ENCODE peak calls at places on chromosomes 7 and 10, in four cellular contexts. One of them, this sample, is unnamed.

GRCh38 chr7:27066148-27066547 is 29.7 kb downstream of the HOXA1 start:
- DNase-seq in H1: no peak
- DNase-seq in HepG2: no peak
- DNase-seq in HCT116: no peak
- DNase-seq in this sample: no peak

GRCh38 chr7:94303736-94304135 is 91.0 kb upstream of the COL1A2 start:
- DNase-seq in H1: no peak
- DNase-seq in HepG2: no peak
- DNase-seq in HCT116: no peak
- DNase-seq in this sample: peak; percentile 32

GRCh38 chr7:156127166-156128134 is 315.2 kb upstream of the SHH start:
- DNase-seq in H1: peak; percentile 15
- DNase-seq in HepG2: no peak
- DNase-seq in HCT116: no peak
- DNase-seq in this sample: no peak

GRCh38 chr7:36408589-36408988 is 18.9 kb downstream of the ANLN start:
- DNase-seq in HCT116: no peak
- DNase-seq in HepG2: no peak
- DNase-seq in H1: no peak
- DNase-seq in this sample: no peak

GRCh38 chr10:28367419-28367818 is 64.6 kb upstream of the MPP7 start:
- DNase-seq in HepG2: no peak
- DNase-seq in H1: no peak
- DNase-seq in HCT116: no peak
- DNase-seq in this sample: no peak

GRCh38 chr7:139679731-139680594 is 97.8 kb downstream of the HIPK2 start:
- DNase-seq in H1: no peak
- DNase-seq in HCT116: no peak
- DNase-seq in HepG2: peak; percentile 80
- DNase-seq in this sample: peak; percentile 81

GRCh38 chr7:9125246-9125645 is 691.8 kb downstream of the NXPH1 start:
- DNase-seq in H1: no peak
- DNase-seq in HCT116: no peak
- DNase-seq in HepG2: no peak
- DNase-seq in this sample: no peak

GRCh38 chr7:103075337-103075918 is 488 bp downstream of the ARMC10 start:
- DNase-seq in H1: peak; percentile 57
- DNase-seq in HepG2: peak; percentile 50
- DNase-seq in HCT116: no peak
- DNase-seq in this sample: peak; percentile 9

GRCh38 chr10:82942572-82943091 is 1067.6 kb downstream of the NRG3 start:
- DNase-seq in HepG2: no peak
- DNase-seq in HCT116: no peak
- DNase-seq in H1: no peak
- DNase-seq in this sample: no peak

GRCh38 chr7:95244616-95245015 is 79.7 kb downstream of the PON1 start:
- DNase-seq in H1: no peak
- DNase-seq in HepG2: no peak
- DNase-seq in HCT116: no peak
- DNase-seq in this sample: no peak

GRCh38 chr7:51278797-51279196 is 37.8 kb downstream of the COBL start:
- DNase-seq in H1: no peak
- DNase-seq in HCT116: no peak
- DNase-seq in HepG2: no peak
- DNase-seq in this sample: no peak

GRCh38 chr7:151381333-151382078 is 28.3 kb downstream of the WDR86 start:
- DNase-seq in H1: no peak
- DNase-seq in HepG2: no peak
- DNase-seq in HCT116: no peak
- DNase-seq in this sample: no peak

GRCh38 chr10:132577350-132578005 is 39.9 kb downstream of the INPP5A start:
- DNase-seq in H1: no peak
- DNase-seq in HCT116: no peak
- DNase-seq in HepG2: peak; percentile 32
- DNase-seq in this sample: no peak

GRCh38 chr10:109343293-109343692 is 580.0 kb downstream of the XPNPEP1 start:
- DNase-seq in HepG2: no peak
- DNase-seq in HCT116: no peak
- DNase-seq in H1: no peak
- DNase-seq in this sample: no peak

GRCh38 chr10:80274396-80275134 is 14.9 kb downstream of the MAT1A start:
- DNase-seq in HCT116: no peak
- DNase-seq in HepG2: no peak
- DNase-seq in H1: no peak
- DNase-seq in this sample: no peak

GRCh38 chr10:69362471-69362954 is 54.2 kb downstream of the TACR2 start:
- DNase-seq in HCT116: no peak
- DNase-seq in HepG2: no peak
- DNase-seq in H1: no peak
- DNase-seq in this sample: no peak

GRCh38 chr10:127565583-127565982 is 16.5 kb downstream of the NPS start:
- DNase-seq in H1: no peak
- DNase-seq in HCT116: no peak
- DNase-seq in HepG2: no peak
- DNase-seq in this sample: no peak

GRCh38 chr10:26488344-26488743 is 50.2 kb downstream of the APBB1IP start:
- DNase-seq in HepG2: no peak
- DNase-seq in HCT116: no peak
- DNase-seq in H1: no peak
- DNase-seq in this sample: no peak

GRCh38 chr10:132783865-132784581 is 1.9 kb downstream of the NKX6-2 start:
- DNase-seq in HepG2: no peak
- DNase-seq in H1: no peak
- DNase-seq in HCT116: no peak
- DNase-seq in this sample: no peak

GRCh38 chr7:81684513-81685262 is 85.2 kb downstream of the HGF start:
- DNase-seq in H1: no peak
- DNase-seq in HCT116: peak; percentile 95
- DNase-seq in HepG2: peak; percentile 53
- DNase-seq in this sample: no peak

GRCh38 chr10:29409241-29410051 is 120.6 kb downstream of the LYZL1 start:
- DNase-seq in HCT116: peak; percentile 43
- DNase-seq in H1: no peak
- DNase-seq in HepG2: peak; percentile 47
- DNase-seq in this sample: peak; percentile 53

GRCh38 chr7:99953649-99954048 is 22.2 kb downstream of the AZGP1 start:
- DNase-seq in HepG2: no peak
- DNase-seq in H1: no peak
- DNase-seq in HCT116: no peak
- DNase-seq in this sample: peak; percentile 84

GRCh38 chr7:119640861-119641260 is 632.1 kb upstream of the KCND2 start:
- DNase-seq in HepG2: no peak
- DNase-seq in HCT116: no peak
- DNase-seq in H1: no peak
- DNase-seq in this sample: no peak

GRCh38 chr7:43906327-43907010 is at the start of gene URGCP:
- DNase-seq in H1: no peak
- DNase-seq in HCT116: no peak
- DNase-seq in HepG2: no peak
- DNase-seq in this sample: peak; percentile 89

GRCh38 chr10:79073784-79074432 is 5.1 kb downstream of the ZMIZ1 start:
- DNase-seq in HepG2: peak; percentile 61
- DNase-seq in HCT116: no peak
- DNase-seq in H1: no peak
- DNase-seq in this sample: no peak

GRCh38 chr10:64430690-64431323 is 909.6 kb downstream of the REEP3 start:
- DNase-seq in H1: peak; percentile 54
- DNase-seq in HepG2: peak; percentile 5
- DNase-seq in HCT116: peak; percentile 32
- DNase-seq in this sample: peak; percentile 78

GRCh38 chr10:132197271-132198067 is 10.7 kb downstream of the DPYSL4 start:
- DNase-seq in HepG2: no peak
- DNase-seq in HCT116: no peak
- DNase-seq in H1: no peak
- DNase-seq in this sample: no peak

GRCh38 chr7:41003031-41003925 is 699.6 kb downstream of the INHBA start:
- DNase-seq in H1: peak; percentile 68
- DNase-seq in HCT116: peak; percentile 54
- DNase-seq in HepG2: peak; percentile 28
- DNase-seq in this sample: no peak

GRCh38 chr10:68153473-68154210 is 44.4 kb downstream of the MYPN start:
- DNase-seq in H1: peak; percentile 53
- DNase-seq in HCT116: peak; percentile 90
- DNase-seq in HepG2: peak; percentile 78
- DNase-seq in this sample: peak; percentile 25

GRCh38 chr10:21926949-21927348 is 76.6 kb downstream of the DNAJC1 start:
- DNase-seq in H1: no peak
- DNase-seq in HCT116: no peak
- DNase-seq in HepG2: peak; percentile 84
- DNase-seq in this sample: peak; percentile 68

GRCh38 chr7:98281757-98282652 is 519 bp downstream of the BRI3 start:
- DNase-seq in HCT116: no peak
- DNase-seq in H1: no peak
- DNase-seq in HepG2: no peak
- DNase-seq in this sample: no peak

GRCh38 chr7:98282727-98283126 is 1.2 kb downstream of the BRI3 start:
- DNase-seq in H1: no peak
- DNase-seq in HCT116: no peak
- DNase-seq in HepG2: no peak
- DNase-seq in this sample: no peak

GRCh38 chr7:98283887-98284222 is 2.4 kb downstream of the BRI3 start:
- DNase-seq in HepG2: no peak
- DNase-seq in HCT116: no peak
- DNase-seq in H1: no peak
- DNase-seq in this sample: no peak

GRCh38 chr7:98284335-98285036 is 3.0 kb downstream of the BRI3 start:
- DNase-seq in HepG2: peak; percentile 51
- DNase-seq in HCT116: no peak
- DNase-seq in H1: no peak
- DNase-seq in this sample: no peak

DNA sequence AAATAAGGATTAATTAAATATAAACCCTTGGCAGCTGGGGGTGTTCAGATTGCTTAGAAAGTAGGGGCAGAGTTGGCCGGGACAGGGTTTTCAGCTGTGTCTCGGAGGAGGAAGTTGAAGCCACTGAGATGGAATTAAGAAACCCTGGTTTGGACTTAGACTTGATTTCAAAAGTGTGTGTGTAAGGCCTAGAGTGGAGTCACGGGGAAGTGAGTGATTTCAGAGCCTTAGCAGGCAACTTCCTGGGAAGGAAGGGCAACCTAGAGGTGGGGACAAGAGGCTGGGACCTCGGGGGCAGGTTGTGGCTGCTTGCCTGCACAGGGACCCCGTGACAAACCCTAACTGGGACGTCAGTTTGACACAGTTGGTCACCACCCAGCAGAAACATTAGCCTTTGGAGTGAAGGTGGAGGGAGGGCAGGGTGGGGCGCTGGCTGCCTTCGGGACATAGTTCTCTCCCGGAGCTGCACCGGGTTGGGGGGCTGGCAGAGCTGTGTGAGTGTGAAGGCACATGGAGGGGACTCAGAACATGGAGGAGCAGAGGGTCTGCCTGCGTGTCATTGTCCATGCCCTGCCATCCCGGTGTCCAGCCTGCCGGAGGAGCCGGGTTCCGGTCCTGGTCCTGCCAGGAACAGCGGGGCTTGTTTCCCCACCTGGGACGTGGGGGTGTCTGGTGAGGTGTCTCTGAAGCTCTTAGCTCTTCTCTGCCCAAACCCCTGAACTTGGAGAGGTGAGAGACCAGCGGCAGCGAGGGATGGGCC is 1.8 kb downstream of the BRI3 start:
- DNase-seq in HepG2: no peak
- DNase-seq in H1: no peak
- DNase-seq in HCT116: no peak
- DNase-seq in this sample: no peak
- TF ChIP-seq JUND in HepG2: no peak
- TF ChIP-seq JUND in H1: no peak
- TF ChIP-seq JUND in HCT116: no peak
- TF ChIP-seq JUND in this sample: no peak

DNA sequence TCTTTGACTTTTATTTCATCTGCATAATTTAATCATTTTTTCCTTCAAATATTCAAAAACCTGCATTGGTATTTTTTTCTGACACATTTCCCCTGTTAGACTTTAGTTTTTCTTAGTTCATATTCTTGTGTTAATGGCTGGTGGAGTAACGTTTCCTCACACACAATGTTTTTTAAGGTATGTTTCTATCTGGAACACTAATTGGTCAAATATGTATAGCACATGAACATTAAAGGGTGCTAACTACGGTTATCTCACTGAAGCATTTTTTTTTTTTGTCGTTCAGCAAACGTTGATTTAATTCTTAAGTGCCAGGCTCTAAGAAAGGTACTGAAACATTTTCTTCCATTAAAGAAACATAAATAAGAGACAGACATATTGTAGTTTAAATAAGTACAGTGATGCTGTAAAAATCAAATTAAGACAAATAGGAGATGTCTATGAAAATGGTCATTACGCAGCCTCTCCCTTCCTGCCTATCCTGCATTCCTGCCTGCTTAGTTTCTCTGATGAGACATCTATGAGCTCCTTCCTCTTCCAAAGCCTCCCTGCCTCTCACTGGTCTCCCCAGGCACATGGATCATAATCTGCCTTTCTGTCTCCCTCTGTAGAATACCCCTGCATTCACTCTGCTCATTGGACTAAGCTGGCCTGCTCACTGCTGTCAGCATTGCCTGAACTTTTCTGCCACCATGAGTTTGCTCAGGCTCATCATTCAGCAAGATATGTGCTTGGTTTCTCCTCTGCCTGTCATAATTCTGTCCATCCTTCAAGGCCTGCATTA is 87.9 kb downstream of the PTPRZ1 start:
- DNase-seq in H1: peak; percentile 17
- DNase-seq in HepG2: no peak
- DNase-seq in HCT116: peak; percentile 57
- DNase-seq in this sample: no peak
- TF ChIP-seq JUND in H1: no peak
- TF ChIP-seq JUND in HepG2: no peak
- TF ChIP-seq JUND in HCT116: no peak
- TF ChIP-seq JUND in this sample: no peak

GRCh38 chr10:24952146-24952700 is at the start of gene PRTFDC1:
- DNase-seq in H1: no peak
- DNase-seq in HepG2: no peak
- DNase-seq in HCT116: no peak
- DNase-seq in this sample: peak; percentile 38
- TF ChIP-seq JUND in H1: no peak
- TF ChIP-seq JUND in HepG2: no peak
- TF ChIP-seq JUND in HCT116: no peak
- TF ChIP-seq JUND in this sample: no peak

GRCh38 chr10:76428541-76429330 is 997.3 kb downstream of the LRMDA start:
- DNase-seq in HCT116: no peak
- DNase-seq in HepG2: no peak
- DNase-seq in H1: no peak
- DNase-seq in this sample: no peak

GRCh38 chr10:76420725-76421124 is 989.3 kb downstream of the LRMDA start:
- DNase-seq in H1: no peak
- DNase-seq in HepG2: no peak
- DNase-seq in HCT116: no peak
- DNase-seq in this sample: no peak

DNA sequence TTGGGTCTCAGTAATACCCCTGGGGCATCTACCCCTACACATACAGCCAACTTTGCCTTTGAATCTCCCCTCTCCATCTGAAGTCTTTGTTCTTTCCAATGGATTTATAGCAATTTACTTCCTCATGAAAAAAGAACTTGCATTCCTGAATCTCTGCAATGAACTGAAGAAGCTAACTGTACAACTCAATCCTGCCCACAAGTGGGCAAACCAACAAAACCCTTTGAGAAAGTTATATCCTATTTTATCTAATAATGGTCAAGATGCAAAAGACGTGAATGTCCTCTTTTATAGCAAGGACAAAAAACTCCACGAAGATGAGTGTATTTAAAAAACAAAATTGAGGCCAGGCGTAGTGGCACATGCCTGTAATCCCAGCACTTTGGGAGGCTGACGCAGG is 991.3 kb downstream of the LRMDA start:
- DNase-seq in HepG2: no peak
- DNase-seq in HCT116: no peak
- DNase-seq in H1: no peak
- DNase-seq in this sample: no peak
- TF ChIP-seq JUND in HepG2: no peak
- TF ChIP-seq JUND in HCT116: no peak
- TF ChIP-seq JUND in H1: no peak
- TF ChIP-seq JUND in this sample: no peak

This sample was measured in T47D.